ENCODE peak calls at places on chromosomes 13 and 19, in ten cellular contexts. N, F, C, L, O, W, K, S, P and V are unnamed samples.

GRCh38 chr13:51764184-51765141 is 39.5 kb downstream of the DHRS12 start:
- DNase-seq in N (no peak), F (peak), C (no peak), L (peak), O (peak), W (no peak), K (peak), S (peak), P (no peak), V (no peak)

GRCh38 chr19:49497047-49497789 is 984 bp downstream of the RPS11 start:
- DNase-seq in N (peak), F (no peak), C (peak), L (peak), O (peak), W (no peak), K (peak), S (peak), P (no peak), V (peak)

GRCh38 chr13:33208290-33208990 is 77.1 kb downstream of the STARD13 start:
- DNase-seq in N (no peak), F (no peak), C (no peak), L (no peak), O (no peak), W (no peak), K (no peak), S (no peak), P (no peak), V (no peak)

GRCh38 chr13:113298001-113298945 is 1.2 kb downstream of the LAMP1 start:
- DNase-seq in N (no peak), F (no peak), C (no peak), L (no peak), O (peak), W (no peak), K (no peak), S (no peak), P (no peak), V (no peak)

GRCh38 chr19:43790587-43790986 is 9.8 kb upstream of the KCNN4 start:
- DNase-seq in N (no peak), F (no peak), C (no peak), L (no peak), O (no peak), W (no peak), K (no peak), S (no peak), P (no peak), V (no peak)

GRCh38 chr19:9565900-9566705 is 18.2 kb downstream of the ZNF121 start:
- DNase-seq in N (peak), F (no peak), C (no peak), L (no peak), O (no peak), W (no peak), K (no peak), S (no peak), P (no peak), V (no peak)

GRCh38 chr13:34667356-34668218 is 274.5 kb upstream of the NBEA start:
- DNase-seq in N (no peak), F (no peak), C (no peak), L (no peak), O (no peak), W (no peak), K (no peak), S (no peak), P (no peak), V (no peak)

GRCh38 chr19:38850231-38850975 is 617 bp upstream of the HNRNPL start:
- DNase-seq in N (peak), F (peak), C (peak), L (peak), O (peak), W (peak), K (peak), S (peak), P (peak), V (peak)

GRCh38 chr13:50415428-50415827 is 400.2 kb downstream of the KCNRG start:
- DNase-seq in N (no peak), F (no peak), C (no peak), L (no peak), O (no peak), W (no peak), K (no peak), S (no peak), P (no peak), V (no peak)

GRCh38 chr13:76769238-76769859 is 116.9 kb downstream of the KCTD12 start:
- DNase-seq in N (no peak), F (no peak), C (no peak), L (no peak), O (no peak), W (no peak), K (no peak), S (no peak), P (no peak), V (no peak)

GRCh38 chr19:45215391-45216191 is 29.6 kb downstream of the EXOC3L2 start:
- DNase-seq in N (peak), F (peak), C (no peak), L (peak), O (no peak), W (peak), K (no peak), S (no peak), P (no peak), V (peak)

GRCh38 chr13:27038323-27038722 is 133.3 kb downstream of the USP12 start:
- DNase-seq in N (no peak), F (no peak), C (no peak), L (no peak), O (peak), W (no peak), K (no peak), S (no peak), P (no peak), V (no peak)

GRCh38 chr13:33224191-33224590 is 61.4 kb downstream of the STARD13 start:
- DNase-seq in N (no peak), F (no peak), C (no peak), L (no peak), O (no peak), W (no peak), K (no peak), S (no peak), P (no peak), V (no peak)

GRCh38 chr13:65913173-65913572 is 1317.0 kb downstream of the PCDH9 start:
- DNase-seq in N (no peak), F (no peak), C (no peak), L (no peak), O (peak), W (no peak), K (no peak), S (no peak), P (no peak), V (no peak)

GRCh38 chr13:87536499-87536898 is 134.7 kb upstream of the SLITRK5 start:
- DNase-seq in N (no peak), F (no peak), C (no peak), L (no peak), O (no peak), W (no peak), K (no peak), S (no peak), P (no peak), V (no peak)

GRCh38 chr19:33146209-33146608 is 14.3 kb downstream of the WDR88 start:
- DNase-seq in N (no peak), F (no peak), C (no peak), L (no peak), O (no peak), W (no peak), K (no peak), S (no peak), P (no peak), V (no peak)

GRCh38 chr19:435056-435706 is 25.7 kb downstream of the SHC2 start:
- DNase-seq in N (no peak), F (peak), C (no peak), L (peak), O (no peak), W (peak), K (no peak), S (no peak), P (no peak), V (no peak)

GRCh38 chr13:78978381-78978998 is 319.5 kb upstream of the OBI1 start:
- DNase-seq in N (peak), F (peak), C (no peak), L (peak), O (peak), W (peak), K (peak), S (peak), P (peak), V (no peak)